ENCODE peak calls at places on chromosomes 13 and 19, in eight cellular contexts. J, P, S, U, L, Z, H and M are unnamed samples.

GRCh38 chr19:1412995-1413889 is 5.9 kb downstream of the DAZAP1 start:
- DNase-seq in U (no peak), H (no peak), Z (no peak), S (no peak), P (no peak), L (no peak), J (no peak), M (no peak)

GRCh38 chr19:45200614-45201013 is 22.0 kb downstream of the BLOC1S3 start:
- DNase-seq in J (no peak), U (peak), H (no peak), S (no peak), Z (no peak), L (no peak), P (peak), M (no peak)

GRCh38 chr13:94416454-94417080 is 62.9 kb downstream of the DCT start:
- DNase-seq in H (no peak), L (peak), Z (no peak), S (no peak), P (peak), J (no peak), U (peak), M (no peak)

GRCh38 chr19:42111811-42112210 is 20.4 kb downstream of the POU2F2 start:
- DNase-seq in J (no peak), L (no peak), Z (no peak), S (no peak), H (no peak), U (no peak), P (no peak), M (no peak)

GRCh38 chr13:29006359-29006850 is 186.3 kb downstream of the MTUS2 start:
- DNase-seq in J (no peak), Z (no peak), S (no peak), P (no peak), U (peak), H (no peak), L (no peak), M (no peak)

GRCh38 chr19:46984077-46985010 is 35.3 kb upstream of the NPAS1 start:
- DNase-seq in P (peak), L (peak), H (no peak), J (no peak), Z (no peak), U (peak), S (no peak), M (no peak)

GRCh38 chr13:100235311-100235901 is 146.5 kb downstream of the PCCA start:
- DNase-seq in P (peak), J (no peak), H (no peak), L (peak), S (no peak), Z (peak), U (peak), M (no peak)

GRCh38 chr19:15194938-15195337 is 5.9 kb downstream of the NOTCH3 start:
- DNase-seq in P (peak), J (no peak), H (no peak), U (peak), L (no peak), S (no peak), Z (no peak), M (no peak)

GRCh38 chr13:75902166-75903104 is 266.3 kb downstream of the LMO7 start:
- DNase-seq in Z (no peak), J (no peak), L (no peak), U (no peak), H (no peak), S (no peak), P (no peak), M (no peak)

GRCh38 chr13:110546933-110547332 is 14.6 kb downstream of the RAB20 start:
- DNase-seq in J (no peak), L (no peak), H (peak), Z (no peak), S (no peak), P (peak), U (peak), M (no peak)

GRCh38 chr19:19446655-19447437 is 41.4 kb downstream of the GATAD2A start:
- DNase-seq in S (no peak), P (no peak), H (no peak), U (no peak), J (no peak), Z (no peak), L (no peak), M (no peak)

GRCh38 chr19:47542030-47542475 is 27.2 kb upstream of the NAPA start:
- DNase-seq in P (peak), L (no peak), J (no peak), Z (no peak), U (peak), H (no peak), S (no peak), M (no peak)

GRCh38 chr13:58018020-58018419 is 386.5 kb downstream of the PCDH17 start:
- DNase-seq in L (no peak), Z (no peak), H (no peak), J (no peak), U (no peak), S (no peak), P (no peak), M (no peak)